ENCODE peak calls at places on chromosomes 5 and 9, in ten cellular contexts. One of them, this sample, is unnamed.

GRCh38 chr5:7261049-7261448 is 134.9 kb upstream of the ADCY2 start:
- DNase-seq in fibroblast of lung: peak; percentile 48
- DNase-seq in tibial artery: no peak
- DNase-seq in activated CD4-positive, alpha-beta T cell treated with anti-CD3 and anti-CD28 coated beads, Interleukin-2, amount 10 ng/mL, durations not matched to agents 7 days and 5 days: no peak
- DNase-seq in left colon: peak; percentile 9
- DNase-seq in GDM1: peak; percentile 0
- DNase-seq in KBM-7: peak; percentile 68
- DNase-seq in activated T-cell treated with anti-CD3 and anti-CD28 coated beads for 24 hours: no peak
- DNase-seq in AG08395: peak; percentile 68
- DNase-seq in mesenchymal stem cell: peak; percentile 16
- DNase-seq in this sample: peak; percentile 26

GRCh38 chr5:180083529-180084060 is 12.0 kb upstream of the RNF130 start:
- DNase-seq in fibroblast of lung: no peak
- DNase-seq in AG08395: no peak
- DNase-seq in left colon: no peak
- DNase-seq in tibial artery: no peak
- DNase-seq in activated T-cell treated with anti-CD3 and anti-CD28 coated beads for 24 hours: no peak
- DNase-seq in GDM1: no peak
- DNase-seq in KBM-7: no peak
- DNase-seq in activated CD4-positive, alpha-beta T cell treated with anti-CD3 and anti-CD28 coated beads, Interleukin-2, amount 10 ng/mL, durations not matched to agents 7 days and 5 days: no peak
- DNase-seq in mesenchymal stem cell: no peak
- DNase-seq in this sample: no peak

GRCh38 chr5:172949426-172949825 is 9.8 kb upstream of the RPL26L1 start:
- DNase-seq in activated CD4-positive, alpha-beta T cell treated with anti-CD3 and anti-CD28 coated beads, Interleukin-2, amount 10 ng/mL, durations not matched to agents 7 days and 5 days: no peak
- DNase-seq in fibroblast of lung: no peak
- DNase-seq in mesenchymal stem cell: no peak
- DNase-seq in AG08395: no peak
- DNase-seq in tibial artery: no peak
- DNase-seq in KBM-7: no peak
- DNase-seq in left colon: no peak
- DNase-seq in activated T-cell treated with anti-CD3 and anti-CD28 coated beads for 24 hours: no peak
- DNase-seq in GDM1: no peak
- DNase-seq in this sample: peak; percentile 43

GRCh38 chr5:149561848-149562247 is 10.6 kb upstream of the CSNK1A1 start:
- DNase-seq in left colon: no peak
- DNase-seq in activated T-cell treated with anti-CD3 and anti-CD28 coated beads for 24 hours: no peak
- DNase-seq in tibial artery: no peak
- DNase-seq in fibroblast of lung: peak; percentile 98
- DNase-seq in AG08395: peak; percentile 85
- DNase-seq in KBM-7: no peak
- DNase-seq in activated CD4-positive, alpha-beta T cell treated with anti-CD3 and anti-CD28 coated beads, Interleukin-2, amount 10 ng/mL, durations not matched to agents 7 days and 5 days: no peak
- DNase-seq in GDM1: peak; percentile 27
- DNase-seq in mesenchymal stem cell: peak; percentile 97
- DNase-seq in this sample: no peak

GRCh38 chr9:69678843-69679538 is 6.8 kb upstream of the APBA1 start:
- DNase-seq in mesenchymal stem cell: peak; percentile 11
- DNase-seq in activated T-cell treated with anti-CD3 and anti-CD28 coated beads for 24 hours: no peak
- DNase-seq in left colon: no peak
- DNase-seq in tibial artery: no peak
- DNase-seq in GDM1: no peak
- DNase-seq in fibroblast of lung: no peak
- DNase-seq in AG08395: no peak
- DNase-seq in activated CD4-positive, alpha-beta T cell treated with anti-CD3 and anti-CD28 coated beads, Interleukin-2, amount 10 ng/mL, durations not matched to agents 7 days and 5 days: no peak
- DNase-seq in KBM-7: no peak
- DNase-seq in this sample: no peak

GRCh38 chr9:82021198-82021597 is 32.6 kb downstream of the SPATA31D1 start:
- DNase-seq in fibroblast of lung: peak; percentile 100
- DNase-seq in mesenchymal stem cell: peak; percentile 81
- DNase-seq in activated T-cell treated with anti-CD3 and anti-CD28 coated beads for 24 hours: no peak
- DNase-seq in AG08395: peak; percentile 80
- DNase-seq in GDM1: no peak
- DNase-seq in tibial artery: peak; percentile 21
- DNase-seq in KBM-7: peak; percentile 1
- DNase-seq in left colon: no peak
- DNase-seq in activated CD4-positive, alpha-beta T cell treated with anti-CD3 and anti-CD28 coated beads, Interleukin-2, amount 10 ng/mL, durations not matched to agents 7 days and 5 days: no peak
- DNase-seq in this sample: no peak

GRCh38 chr9:70485273-70485858 is 70.9 kb upstream of the KLF9 start:
- DNase-seq in GDM1: peak; percentile 68
- DNase-seq in mesenchymal stem cell: peak; percentile 79
- DNase-seq in left colon: no peak
- DNase-seq in KBM-7: peak; percentile 81
- DNase-seq in AG08395: no peak
- DNase-seq in tibial artery: peak; percentile 60
- DNase-seq in fibroblast of lung: no peak
- DNase-seq in activated T-cell treated with anti-CD3 and anti-CD28 coated beads for 24 hours: no peak
- DNase-seq in activated CD4-positive, alpha-beta T cell treated with anti-CD3 and anti-CD28 coated beads, Interleukin-2, amount 10 ng/mL, durations not matched to agents 7 days and 5 days: no peak
- DNase-seq in this sample: no peak

GRCh38 chr9:136242908-136243525 is 2.6 kb downstream of the QSOX2 start:
- DNase-seq in KBM-7: no peak
- DNase-seq in tibial artery: no peak
- DNase-seq in left colon: no peak
- DNase-seq in GDM1: no peak
- DNase-seq in AG08395: no peak
- DNase-seq in mesenchymal stem cell: no peak
- DNase-seq in activated CD4-positive, alpha-beta T cell treated with anti-CD3 and anti-CD28 coated beads, Interleukin-2, amount 10 ng/mL, durations not matched to agents 7 days and 5 days: no peak
- DNase-seq in fibroblast of lung: no peak
- DNase-seq in activated T-cell treated with anti-CD3 and anti-CD28 coated beads for 24 hours: no peak
- DNase-seq in this sample: no peak

GRCh38 chr5:173452098-173452497 is 123.9 kb upstream of the STC2 start:
- DNase-seq in GDM1: no peak
- DNase-seq in activated CD4-positive, alpha-beta T cell treated with anti-CD3 and anti-CD28 coated beads, Interleukin-2, amount 10 ng/mL, durations not matched to agents 7 days and 5 days: no peak
- DNase-seq in activated T-cell treated with anti-CD3 and anti-CD28 coated beads for 24 hours: no peak
- DNase-seq in mesenchymal stem cell: peak; percentile 97
- DNase-seq in tibial artery: peak; percentile 43
- DNase-seq in AG08395: peak; percentile 78
- DNase-seq in left colon: no peak
- DNase-seq in KBM-7: peak; percentile 40
- DNase-seq in fibroblast of lung: peak; percentile 25
- DNase-seq in this sample: no peak

GRCh38 chr9:134492721-134493470 is 148.7 kb upstream of the COL5A1 start:
- DNase-seq in activated CD4-positive, alpha-beta T cell treated with anti-CD3 and anti-CD28 coated beads, Interleukin-2, amount 10 ng/mL, durations not matched to agents 7 days and 5 days: no peak
- DNase-seq in mesenchymal stem cell: peak; percentile 33
- DNase-seq in GDM1: no peak
- DNase-seq in tibial artery: no peak
- DNase-seq in AG08395: no peak
- DNase-seq in fibroblast of lung: no peak
- DNase-seq in KBM-7: no peak
- DNase-seq in left colon: no peak
- DNase-seq in activated T-cell treated with anti-CD3 and anti-CD28 coated beads for 24 hours: no peak
- DNase-seq in this sample: no peak

GRCh38 chr9:120348951-120349429 is 231.0 kb downstream of the CDK5RAP2 start:
- DNase-seq in activated T-cell treated with anti-CD3 and anti-CD28 coated beads for 24 hours: no peak
- DNase-seq in GDM1: peak; percentile 8
- DNase-seq in AG08395: peak; percentile 67
- DNase-seq in KBM-7: peak; percentile 56
- DNase-seq in mesenchymal stem cell: peak; percentile 49
- DNase-seq in left colon: peak; percentile 9
- DNase-seq in fibroblast of lung: peak; percentile 52
- DNase-seq in activated CD4-positive, alpha-beta T cell treated with anti-CD3 and anti-CD28 coated beads, Interleukin-2, amount 10 ng/mL, durations not matched to agents 7 days and 5 days: peak; percentile 8
- DNase-seq in tibial artery: no peak
- DNase-seq in this sample: peak; percentile 20

GRCh38 chr9:14560194-14560593 is 133.0 kb downstream of the ZDHHC21 start:
- DNase-seq in mesenchymal stem cell: no peak
- DNase-seq in tibial artery: no peak
- DNase-seq in GDM1: no peak
- DNase-seq in AG08395: no peak
- DNase-seq in activated CD4-positive, alpha-beta T cell treated with anti-CD3 and anti-CD28 coated beads, Interleukin-2, amount 10 ng/mL, durations not matched to agents 7 days and 5 days: no peak
- DNase-seq in left colon: no peak
- DNase-seq in fibroblast of lung: no peak
- DNase-seq in KBM-7: no peak
- DNase-seq in activated T-cell treated with anti-CD3 and anti-CD28 coated beads for 24 hours: peak; percentile 5
- DNase-seq in this sample: no peak

GRCh38 chr5:33180900-33181299 is 259.9 kb upstream of the TARS1 start:
- DNase-seq in AG08395: peak; percentile 38
- DNase-seq in GDM1: no peak
- DNase-seq in activated CD4-positive, alpha-beta T cell treated with anti-CD3 and anti-CD28 coated beads, Interleukin-2, amount 10 ng/mL, durations not matched to agents 7 days and 5 days: no peak
- DNase-seq in mesenchymal stem cell: peak; percentile 43
- DNase-seq in fibroblast of lung: peak; percentile 57
- DNase-seq in activated T-cell treated with anti-CD3 and anti-CD28 coated beads for 24 hours: no peak
- DNase-seq in KBM-7: peak; percentile 29
- DNase-seq in left colon: no peak
- DNase-seq in tibial artery: no peak
- DNase-seq in this sample: no peak

GRCh38 chr5:169781452-169782345 is 144.6 kb downstream of the DOCK2 start:
- DNase-seq in mesenchymal stem cell: no peak
- DNase-seq in activated CD4-positive, alpha-beta T cell treated with anti-CD3 and anti-CD28 coated beads, Interleukin-2, amount 10 ng/mL, durations not matched to agents 7 days and 5 days: no peak
- DNase-seq in fibroblast of lung: no peak
- DNase-seq in GDM1: no peak
- DNase-seq in AG08395: no peak
- DNase-seq in left colon: no peak
- DNase-seq in activated T-cell treated with anti-CD3 and anti-CD28 coated beads for 24 hours: no peak
- DNase-seq in tibial artery: no peak
- DNase-seq in KBM-7: no peak
- DNase-seq in this sample: no peak

GRCh38 chr9:35044071-35044470 is 28.4 kb downstream of the VCP start:
- DNase-seq in fibroblast of lung: peak; percentile 49
- DNase-seq in mesenchymal stem cell: no peak
- DNase-seq in left colon: no peak
- DNase-seq in activated T-cell treated with anti-CD3 and anti-CD28 coated beads for 24 hours: no peak
- DNase-seq in tibial artery: no peak
- DNase-seq in GDM1: no peak
- DNase-seq in KBM-7: no peak
- DNase-seq in activated CD4-positive, alpha-beta T cell treated with anti-CD3 and anti-CD28 coated beads, Interleukin-2, amount 10 ng/mL, durations not matched to agents 7 days and 5 days: no peak
- DNase-seq in AG08395: no peak
- DNase-seq in this sample: no peak

GRCh38 chr5:103111458-103111857 is 8.5 kb downstream of the GIN1 start:
- DNase-seq in tibial artery: no peak
- DNase-seq in AG08395: no peak
- DNase-seq in GDM1: peak; percentile 88
- DNase-seq in fibroblast of lung: no peak
- DNase-seq in activated CD4-positive, alpha-beta T cell treated with anti-CD3 and anti-CD28 coated beads, Interleukin-2, amount 10 ng/mL, durations not matched to agents 7 days and 5 days: peak; percentile 60
- DNase-seq in KBM-7: peak; percentile 96
- DNase-seq in mesenchymal stem cell: no peak
- DNase-seq in left colon: no peak
- DNase-seq in activated T-cell treated with anti-CD3 and anti-CD28 coated beads for 24 hours: no peak
- DNase-seq in this sample: peak; percentile 78

GRCh38 chr9:120017971-120018370 is 562.0 kb downstream of the CDK5RAP2 start:
- DNase-seq in AG08395: no peak
- DNase-seq in mesenchymal stem cell: no peak
- DNase-seq in fibroblast of lung: no peak
- DNase-seq in activated CD4-positive, alpha-beta T cell treated with anti-CD3 and anti-CD28 coated beads, Interleukin-2, amount 10 ng/mL, durations not matched to agents 7 days and 5 days: no peak
- DNase-seq in KBM-7: no peak
- DNase-seq in activated T-cell treated with anti-CD3 and anti-CD28 coated beads for 24 hours: no peak
- DNase-seq in left colon: no peak
- DNase-seq in tibial artery: no peak
- DNase-seq in GDM1: no peak
- DNase-seq in this sample: no peak

GRCh38 chr9:88789785-88790184 is 201.5 kb upstream of the S1PR3 start:
- DNase-seq in left colon: no peak
- DNase-seq in KBM-7: no peak
- DNase-seq in fibroblast of lung: peak; percentile 96
- DNase-seq in GDM1: no peak
- DNase-seq in activated T-cell treated with anti-CD3 and anti-CD28 coated beads for 24 hours: no peak
- DNase-seq in activated CD4-positive, alpha-beta T cell treated with anti-CD3 and anti-CD28 coated beads, Interleukin-2, amount 10 ng/mL, durations not matched to agents 7 days and 5 days: no peak
- DNase-seq in tibial artery: no peak
- DNase-seq in mesenchymal stem cell: no peak
- DNase-seq in AG08395: peak; percentile 32
- DNase-seq in this sample: no peak

GRCh38 chr9:76560481-76560891 is 101.5 kb downstream of the GCNT1 start:
- DNase-seq in activated CD4-positive, alpha-beta T cell treated with anti-CD3 and anti-CD28 coated beads, Interleukin-2, amount 10 ng/mL, durations not matched to agents 7 days and 5 days: no peak
- DNase-seq in fibroblast of lung: peak; percentile 84
- DNase-seq in AG08395: peak; percentile 38
- DNase-seq in activated T-cell treated with anti-CD3 and anti-CD28 coated beads for 24 hours: no peak
- DNase-seq in left colon: peak; percentile 44
- DNase-seq in tibial artery: no peak
- DNase-seq in KBM-7: no peak
- DNase-seq in GDM1: no peak
- DNase-seq in mesenchymal stem cell: no peak
- DNase-seq in this sample: no peak

GRCh38 chr5:55816342-55816741 is 34.8 kb upstream of the IL31RA start:
- DNase-seq in AG08395: peak; percentile 74
- DNase-seq in activated T-cell treated with anti-CD3 and anti-CD28 coated beads for 24 hours: no peak
- DNase-seq in GDM1: no peak
- DNase-seq in left colon: no peak
- DNase-seq in mesenchymal stem cell: peak; percentile 90
- DNase-seq in tibial artery: no peak
- DNase-seq in KBM-7: no peak
- DNase-seq in activated CD4-positive, alpha-beta T cell treated with anti-CD3 and anti-CD28 coated beads, Interleukin-2, amount 10 ng/mL, durations not matched to agents 7 days and 5 days: no peak
- DNase-seq in fibroblast of lung: peak; percentile 92
- DNase-seq in this sample: no peak

GRCh38 chr5:9062873-9063272 is 483.0 kb downstream of the SEMA5A start:
- DNase-seq in left colon: no peak
- DNase-seq in activated T-cell treated with anti-CD3 and anti-CD28 coated beads for 24 hours: no peak
- DNase-seq in AG08395: no peak
- DNase-seq in KBM-7: no peak
- DNase-seq in activated CD4-positive, alpha-beta T cell treated with anti-CD3 and anti-CD28 coated beads, Interleukin-2, amount 10 ng/mL, durations not matched to agents 7 days and 5 days: no peak
- DNase-seq in mesenchymal stem cell: no peak
- DNase-seq in GDM1: no peak
- DNase-seq in tibial artery: no peak
- DNase-seq in fibroblast of lung: no peak
- DNase-seq in this sample: no peak

GRCh38 chr5:29193972-29194371 is 1999.5 kb upstream of the CDH6 start:
- DNase-seq in fibroblast of lung: no peak
- DNase-seq in tibial artery: no peak
- DNase-seq in KBM-7: no peak
- DNase-seq in activated CD4-positive, alpha-beta T cell treated with anti-CD3 and anti-CD28 coated beads, Interleukin-2, amount 10 ng/mL, durations not matched to agents 7 days and 5 days: no peak
- DNase-seq in GDM1: no peak
- DNase-seq in left colon: no peak
- DNase-seq in AG08395: no peak
- DNase-seq in mesenchymal stem cell: no peak
- DNase-seq in activated T-cell treated with anti-CD3 and anti-CD28 coated beads for 24 hours: no peak
- DNase-seq in this sample: no peak

GRCh38 chr9:91824591-91825339 is 125.3 kb downstream of the ROR2 start:
- DNase-seq in activated CD4-positive, alpha-beta T cell treated with anti-CD3 and anti-CD28 coated beads, Interleukin-2, amount 10 ng/mL, durations not matched to agents 7 days and 5 days: no peak
- DNase-seq in fibroblast of lung: no peak
- DNase-seq in GDM1: no peak
- DNase-seq in left colon: peak; percentile 33
- DNase-seq in KBM-7: no peak
- DNase-seq in AG08395: peak; percentile 46
- DNase-seq in tibial artery: no peak
- DNase-seq in mesenchymal stem cell: peak; percentile 22
- DNase-seq in activated T-cell treated with anti-CD3 and anti-CD28 coated beads for 24 hours: no peak
- DNase-seq in this sample: no peak

GRCh38 chr5:53469946-53470687 is 10.3 kb upstream of the FST start:
- DNase-seq in activated CD4-positive, alpha-beta T cell treated with anti-CD3 and anti-CD28 coated beads, Interleukin-2, amount 10 ng/mL, durations not matched to agents 7 days and 5 days: no peak
- DNase-seq in KBM-7: peak; percentile 77
- DNase-seq in fibroblast of lung: peak; percentile 83
- DNase-seq in activated T-cell treated with anti-CD3 and anti-CD28 coated beads for 24 hours: no peak
- DNase-seq in GDM1: no peak
- DNase-seq in mesenchymal stem cell: no peak
- DNase-seq in left colon: no peak
- DNase-seq in AG08395: peak; percentile 24
- DNase-seq in tibial artery: no peak
- DNase-seq in this sample: no peak

GRCh38 chr9:127919253-127919815 is 2.5 kb upstream of the ST6GALNAC4 start:
- DNase-seq in left colon: peak; percentile 67
- DNase-seq in AG08395: peak; percentile 94
- DNase-seq in KBM-7: peak; percentile 62
- DNase-seq in fibroblast of lung: peak; percentile 99
- DNase-seq in GDM1: no peak
- DNase-seq in mesenchymal stem cell: peak; percentile 100
- DNase-seq in activated CD4-positive, alpha-beta T cell treated with anti-CD3 and anti-CD28 coated beads, Interleukin-2, amount 10 ng/mL, durations not matched to agents 7 days and 5 days: no peak
- DNase-seq in tibial artery: peak; percentile 97
- DNase-seq in activated T-cell treated with anti-CD3 and anti-CD28 coated beads for 24 hours: no peak
- DNase-seq in this sample: no peak

GRCh38 chr5:2553611-2554010 is 197.9 kb downstream of the IRX2 start:
- DNase-seq in GDM1: no peak
- DNase-seq in fibroblast of lung: no peak
- DNase-seq in activated CD4-positive, alpha-beta T cell treated with anti-CD3 and anti-CD28 coated beads, Interleukin-2, amount 10 ng/mL, durations not matched to agents 7 days and 5 days: no peak
- DNase-seq in tibial artery: no peak
- DNase-seq in activated T-cell treated with anti-CD3 and anti-CD28 coated beads for 24 hours: no peak
- DNase-seq in AG08395: no peak
- DNase-seq in KBM-7: no peak
- DNase-seq in mesenchymal stem cell: no peak
- DNase-seq in left colon: no peak
- DNase-seq in this sample: no peak

GRCh38 chr9:86684148-86684547 is 263.2 kb downstream of the GAS1 start:
- DNase-seq in left colon: no peak
- DNase-seq in activated T-cell treated with anti-CD3 and anti-CD28 coated beads for 24 hours: no peak
- DNase-seq in fibroblast of lung: no peak
- DNase-seq in AG08395: no peak
- DNase-seq in tibial artery: no peak
- DNase-seq in activated CD4-positive, alpha-beta T cell treated with anti-CD3 and anti-CD28 coated beads, Interleukin-2, amount 10 ng/mL, durations not matched to agents 7 days and 5 days: no peak
- DNase-seq in mesenchymal stem cell: no peak
- DNase-seq in KBM-7: no peak
- DNase-seq in GDM1: no peak
- DNase-seq in this sample: no peak

GRCh38 chr9:79574166-79574565 is 2.4 kb downstream of the TLE4 start:
- DNase-seq in activated T-cell treated with anti-CD3 and anti-CD28 coated beads for 24 hours: no peak
- DNase-seq in tibial artery: no peak
- DNase-seq in KBM-7: no peak
- DNase-seq in AG08395: no peak
- DNase-seq in fibroblast of lung: no peak
- DNase-seq in left colon: no peak
- DNase-seq in activated CD4-positive, alpha-beta T cell treated with anti-CD3 and anti-CD28 coated beads, Interleukin-2, amount 10 ng/mL, durations not matched to agents 7 days and 5 days: no peak
- DNase-seq in mesenchymal stem cell: no peak
- DNase-seq in GDM1: no peak
- DNase-seq in this sample: no peak